ENCODE peak calls at places on chromosomes 5 and 9, in nine cellular contexts. One of them, this sample, is unnamed.

GRCh38 chr5:30040483-30041116 is 1152.9 kb upstream of the CDH6 start:
- DNase-seq in GM12878: no peak
- DNase-seq in D721Med: no peak
- DNase-seq in H1: peak
- DNase-seq in K562: peak
- DNase-seq in body of pancreas: peak
- DNase-seq in foreskin fibroblast: no peak
- DNase-seq in spleen: no peak
- DNase-seq in adrenal gland: peak
- DNase-seq in this sample: peak

GRCh38 chr9:114745108-114745848 is 60.6 kb downstream of the TNFSF15 start:
- DNase-seq in GM12878: no peak
- DNase-seq in spleen: no peak
- DNase-seq in adrenal gland: no peak
- DNase-seq in H1: no peak
- DNase-seq in K562: no peak
- DNase-seq in D721Med: no peak
- DNase-seq in body of pancreas: no peak
- DNase-seq in foreskin fibroblast: peak
- DNase-seq in this sample: no peak

GRCh38 chr9:116160676-116161571 is 7.3 kb downstream of the PAPPA start:
- DNase-seq in spleen: no peak
- DNase-seq in H1: no peak
- DNase-seq in GM12878: no peak
- DNase-seq in adrenal gland: no peak
- DNase-seq in body of pancreas: no peak
- DNase-seq in foreskin fibroblast: no peak
- DNase-seq in K562: no peak
- DNase-seq in D721Med: no peak
- DNase-seq in this sample: no peak

GRCh38 chr5:125198270-125198974 is 452.0 kb upstream of the ZNF608 start:
- DNase-seq in D721Med: no peak
- DNase-seq in adrenal gland: peak
- DNase-seq in body of pancreas: peak
- DNase-seq in spleen: no peak
- DNase-seq in GM12878: no peak
- DNase-seq in K562: no peak
- DNase-seq in foreskin fibroblast: peak
- DNase-seq in H1: no peak
- DNase-seq in this sample: peak

GRCh38 chr5:132815454-132815853 is 2.4 kb downstream of the SOWAHA start:
- DNase-seq in foreskin fibroblast: peak
- DNase-seq in D721Med: no peak
- DNase-seq in spleen: no peak
- DNase-seq in GM12878: no peak
- DNase-seq in adrenal gland: no peak
- DNase-seq in K562: no peak
- DNase-seq in H1: no peak
- DNase-seq in body of pancreas: no peak
- DNase-seq in this sample: no peak

GRCh38 chr5:141879941-141880738 is 1.9 kb upstream of the PCDH1 start:
- DNase-seq in K562: no peak
- DNase-seq in D721Med: no peak
- DNase-seq in adrenal gland: no peak
- DNase-seq in body of pancreas: no peak
- DNase-seq in H1: no peak
- DNase-seq in spleen: peak
- DNase-seq in GM12878: no peak
- DNase-seq in foreskin fibroblast: no peak
- DNase-seq in this sample: no peak

GRCh38 chr9:136856541-136857141 is 4.5 kb downstream of the MAMDC4 start:
- DNase-seq in H1: no peak
- DNase-seq in GM12878: no peak
- DNase-seq in K562: no peak
- DNase-seq in adrenal gland: no peak
- DNase-seq in spleen: peak
- DNase-seq in D721Med: no peak
- DNase-seq in foreskin fibroblast: no peak
- DNase-seq in body of pancreas: peak
- DNase-seq in this sample: peak

GRCh38 chr5:1910081-1910760 is 27.5 kb upstream of the IRX4 start:
- DNase-seq in foreskin fibroblast: no peak
- DNase-seq in spleen: peak
- DNase-seq in adrenal gland: no peak
- DNase-seq in body of pancreas: no peak
- DNase-seq in GM12878: no peak
- DNase-seq in H1: no peak
- DNase-seq in K562: no peak
- DNase-seq in D721Med: no peak
- DNase-seq in this sample: no peak

GRCh38 chr9:32398207-32398606 is 13.8 kb downstream of the ACO1 start:
- DNase-seq in spleen: no peak
- DNase-seq in body of pancreas: no peak
- DNase-seq in D721Med: no peak
- DNase-seq in H1: no peak
- DNase-seq in GM12878: no peak
- DNase-seq in adrenal gland: no peak
- DNase-seq in foreskin fibroblast: no peak
- DNase-seq in K562: no peak
- DNase-seq in this sample: no peak

GRCh38 chr9:114264806-114265550 is 57.9 kb upstream of the ORM1 start:
- DNase-seq in foreskin fibroblast: no peak
- DNase-seq in K562: no peak
- DNase-seq in D721Med: no peak
- DNase-seq in spleen: no peak
- DNase-seq in adrenal gland: no peak
- DNase-seq in H1: no peak
- DNase-seq in body of pancreas: no peak
- DNase-seq in GM12878: no peak
- DNase-seq in this sample: no peak

GRCh38 chr5:37792976-37793328 is 46.9 kb downstream of the GDNF start:
- DNase-seq in spleen: no peak
- DNase-seq in body of pancreas: no peak
- DNase-seq in GM12878: no peak
- DNase-seq in foreskin fibroblast: peak
- DNase-seq in adrenal gland: no peak
- DNase-seq in H1: no peak
- DNase-seq in K562: no peak
- DNase-seq in D721Med: no peak
- DNase-seq in this sample: no peak

GRCh38 chr5:156892864-156893263 is 42.8 kb downstream of the PPP1R2B start:
- DNase-seq in H1: no peak
- DNase-seq in adrenal gland: no peak
- DNase-seq in foreskin fibroblast: no peak
- DNase-seq in body of pancreas: no peak
- DNase-seq in GM12878: no peak
- DNase-seq in K562: no peak
- DNase-seq in D721Med: no peak
- DNase-seq in spleen: no peak
- DNase-seq in this sample: no peak
- TF ChIP-seq CTCF in H1: no peak
- TF ChIP-seq CTCF in adrenal gland: no peak
- TF ChIP-seq CTCF in foreskin fibroblast: no peak
- TF ChIP-seq CTCF in body of pancreas: no peak
- TF ChIP-seq CTCF in GM12878: no peak
- TF ChIP-seq CTCF in K562: no peak
- TF ChIP-seq CTCF in D721Med: no peak
- TF ChIP-seq CTCF in spleen: no peak
- TF ChIP-seq CTCF in this sample: no peak

GRCh38 chr5:178831049-178831448 is 28.7 kb upstream of the ZNF354B start:
- DNase-seq in foreskin fibroblast: no peak
- DNase-seq in adrenal gland: no peak
- DNase-seq in D721Med: no peak
- DNase-seq in spleen: no peak
- DNase-seq in body of pancreas: no peak
- DNase-seq in H1: no peak
- DNase-seq in K562: no peak
- DNase-seq in GM12878: no peak
- DNase-seq in this sample: no peak
- TF ChIP-seq CTCF in foreskin fibroblast: no peak
- TF ChIP-seq CTCF in adrenal gland: no peak
- TF ChIP-seq CTCF in D721Med: no peak
- TF ChIP-seq CTCF in spleen: no peak
- TF ChIP-seq CTCF in body of pancreas: no peak
- TF ChIP-seq CTCF in H1: peak
- TF ChIP-seq CTCF in K562: no peak
- TF ChIP-seq CTCF in GM12878: no peak
- TF ChIP-seq CTCF in this sample: no peak

GRCh38 chr5:150214289-150214688 is 24.4 kb downstream of the SLC6A7 start:
- DNase-seq in body of pancreas: no peak
- DNase-seq in D721Med: no peak
- DNase-seq in GM12878: no peak
- DNase-seq in adrenal gland: no peak
- DNase-seq in K562: peak
- DNase-seq in spleen: no peak
- DNase-seq in foreskin fibroblast: peak
- DNase-seq in H1: no peak
- DNase-seq in this sample: no peak
- TF ChIP-seq CTCF in body of pancreas: no peak
- TF ChIP-seq CTCF in D721Med: no peak
- TF ChIP-seq CTCF in GM12878: peak
- TF ChIP-seq CTCF in adrenal gland: no peak
- TF ChIP-seq CTCF in K562: peak
- TF ChIP-seq CTCF in spleen: no peak
- TF ChIP-seq CTCF in foreskin fibroblast: peak
- TF ChIP-seq CTCF in H1: peak
- TF ChIP-seq CTCF in this sample: no peak

GRCh38 chr5:92994392-92994791 is 586.6 kb downstream of the NR2F1-AS1 start:
- DNase-seq in adrenal gland: no peak
- DNase-seq in H1: no peak
- DNase-seq in K562: no peak
- DNase-seq in body of pancreas: no peak
- DNase-seq in GM12878: no peak
- DNase-seq in D721Med: no peak
- DNase-seq in foreskin fibroblast: no peak
- DNase-seq in spleen: no peak
- DNase-seq in this sample: no peak

GRCh38 chr5:92991681-92992472 is 589.1 kb downstream of the NR2F1-AS1 start:
- DNase-seq in H1: no peak
- DNase-seq in adrenal gland: no peak
- DNase-seq in D721Med: no peak
- DNase-seq in body of pancreas: no peak
- DNase-seq in K562: no peak
- DNase-seq in GM12878: no peak
- DNase-seq in spleen: no peak
- DNase-seq in foreskin fibroblast: peak
- DNase-seq in this sample: no peak
- TF ChIP-seq CTCF in H1: no peak
- TF ChIP-seq CTCF in adrenal gland: no peak
- TF ChIP-seq CTCF in D721Med: no peak
- TF ChIP-seq CTCF in body of pancreas: no peak
- TF ChIP-seq CTCF in K562: no peak
- TF ChIP-seq CTCF in GM12878: no peak
- TF ChIP-seq CTCF in spleen: no peak
- TF ChIP-seq CTCF in foreskin fibroblast: no peak
- TF ChIP-seq CTCF in this sample: no peak

DNA sequence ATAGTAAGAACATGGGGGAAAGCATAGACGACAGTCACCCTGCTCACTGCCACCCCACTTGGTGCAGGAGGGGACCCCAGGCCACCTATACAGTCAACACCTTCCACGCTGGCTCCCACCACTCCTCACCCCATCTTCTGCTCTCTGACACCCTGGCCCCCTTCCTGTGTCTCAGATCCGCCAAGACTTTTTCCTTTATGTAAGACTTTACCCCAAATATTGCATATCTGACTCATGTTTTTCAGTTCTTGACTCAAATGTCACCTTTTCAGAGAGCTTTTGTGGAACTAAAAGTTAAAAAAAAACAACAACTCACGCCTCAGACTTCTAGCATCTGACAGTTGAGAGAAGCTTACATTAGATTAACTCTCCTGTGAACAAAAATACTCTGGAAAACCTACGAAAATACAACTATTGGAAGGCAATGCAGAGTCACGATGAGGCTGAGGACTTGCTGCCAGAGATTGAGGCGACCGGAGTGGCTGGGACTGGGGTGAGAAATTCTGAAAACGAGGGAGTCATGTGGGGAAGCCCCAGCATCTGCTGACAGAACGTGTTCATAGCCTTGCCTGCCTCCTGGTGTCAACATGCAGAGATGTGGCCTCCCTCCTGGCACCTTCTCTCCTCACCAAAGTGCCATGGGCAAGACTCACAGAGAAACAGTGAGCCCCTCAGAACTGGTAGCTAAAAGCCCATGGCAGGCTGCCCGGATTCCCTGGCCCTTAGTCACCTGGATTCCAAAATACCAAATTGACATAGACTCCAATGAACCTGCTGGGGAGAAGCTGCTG is 22.4 kb upstream of the FCN2 start:
- DNase-seq in foreskin fibroblast: peak
- DNase-seq in spleen: no peak
- DNase-seq in body of pancreas: no peak
- DNase-seq in D721Med: no peak
- DNase-seq in GM12878: peak
- DNase-seq in H1: no peak
- DNase-seq in K562: no peak
- DNase-seq in adrenal gland: peak
- DNase-seq in this sample: no peak
- TF ChIP-seq CTCF in foreskin fibroblast: no peak
- TF ChIP-seq CTCF in spleen: no peak
- TF ChIP-seq CTCF in body of pancreas: no peak
- TF ChIP-seq CTCF in D721Med: no peak
- TF ChIP-seq CTCF in GM12878: peak
- TF ChIP-seq CTCF in H1: no peak
- TF ChIP-seq CTCF in K562: no peak
- TF ChIP-seq CTCF in adrenal gland: peak
- TF ChIP-seq CTCF in this sample: no peak

GRCh38 chr9:134216449-134216951 is 52.1 kb upstream of the RNU6ATAC start:
- DNase-seq in K562: no peak
- DNase-seq in foreskin fibroblast: no peak
- DNase-seq in D721Med: no peak
- DNase-seq in GM12878: no peak
- DNase-seq in spleen: peak
- DNase-seq in adrenal gland: peak
- DNase-seq in H1: no peak
- DNase-seq in body of pancreas: no peak
- DNase-seq in this sample: no peak

GRCh38 chr9:134216961-134217360 is 52.6 kb upstream of the RNU6ATAC start:
- DNase-seq in spleen: peak
- DNase-seq in H1: no peak
- DNase-seq in GM12878: no peak
- DNase-seq in K562: no peak
- DNase-seq in adrenal gland: peak
- DNase-seq in D721Med: no peak
- DNase-seq in body of pancreas: no peak
- DNase-seq in foreskin fibroblast: no peak
- DNase-seq in this sample: peak

GRCh38 chr9:134218230-134218629 is 53.9 kb upstream of the RNU6ATAC start:
- DNase-seq in foreskin fibroblast: no peak
- DNase-seq in GM12878: no peak
- DNase-seq in body of pancreas: no peak
- DNase-seq in K562: no peak
- DNase-seq in spleen: peak
- DNase-seq in H1: no peak
- DNase-seq in adrenal gland: no peak
- DNase-seq in D721Med: no peak
- DNase-seq in this sample: peak

GRCh38 chr9:134215709-134216448 is 51.5 kb upstream of the RNU6ATAC start:
- DNase-seq in foreskin fibroblast: peak
- DNase-seq in H1: no peak
- DNase-seq in K562: no peak
- DNase-seq in D721Med: no peak
- DNase-seq in body of pancreas: no peak
- DNase-seq in spleen: peak
- DNase-seq in GM12878: no peak
- DNase-seq in adrenal gland: peak
- DNase-seq in this sample: peak

GRCh38 chr9:134217431-134218210 is 53.3 kb upstream of the RNU6ATAC start:
- DNase-seq in D721Med: no peak
- DNase-seq in spleen: peak
- DNase-seq in K562: peak
- DNase-seq in foreskin fibroblast: peak
- DNase-seq in GM12878: no peak
- DNase-seq in adrenal gland: peak
- DNase-seq in body of pancreas: no peak
- DNase-seq in H1: no peak
- DNase-seq in this sample: peak
- TF ChIP-seq CTCF in D721Med: peak
- TF ChIP-seq CTCF in spleen: no peak
- TF ChIP-seq CTCF in K562: peak
- TF ChIP-seq CTCF in foreskin fibroblast: no peak
- TF ChIP-seq CTCF in GM12878: peak
- TF ChIP-seq CTCF in adrenal gland: peak
- TF ChIP-seq CTCF in body of pancreas: no peak
- TF ChIP-seq CTCF in H1: peak
- TF ChIP-seq CTCF in this sample: no peak